ENCODE peak calls at places on chromosomes 5 and 9, in ten cellular contexts. One of them, this sample, is unnamed.

GRCh38 chr5:32329395-32329834 is 16.7 kb upstream of the MTMR12 start:
- DNase-seq in thoracic aorta: no peak
- DNase-seq in fibroblast of mammary gland: peak
- DNase-seq in AG04449: no peak
- DNase-seq in Jurkat, Clone E6-1: peak
- DNase-seq in esophagus squamous epithelium: no peak
- DNase-seq in lower lobe of right lung: peak
- DNase-seq in HepG2: peak
- DNase-seq in pancreas: peak
- DNase-seq in astrocyte of the spinal cord: peak
- DNase-seq in this sample: peak

GRCh38 chr9:6121707-6122106 is 93.9 kb upstream of the IL33 start:
- DNase-seq in thoracic aorta: no peak
- DNase-seq in fibroblast of mammary gland: no peak
- DNase-seq in AG04449: no peak
- DNase-seq in Jurkat, Clone E6-1: no peak
- DNase-seq in esophagus squamous epithelium: no peak
- DNase-seq in lower lobe of right lung: no peak
- DNase-seq in HepG2: no peak
- DNase-seq in pancreas: no peak
- DNase-seq in astrocyte of the spinal cord: no peak
- DNase-seq in this sample: no peak

GRCh38 chr9:530681-531080 is 310.8 kb upstream of the DMRT1 start:
- DNase-seq in thoracic aorta: peak
- DNase-seq in fibroblast of mammary gland: peak
- DNase-seq in AG04449: no peak
- DNase-seq in Jurkat, Clone E6-1: no peak
- DNase-seq in esophagus squamous epithelium: no peak
- DNase-seq in lower lobe of right lung: no peak
- DNase-seq in HepG2: no peak
- DNase-seq in pancreas: no peak
- DNase-seq in astrocyte of the spinal cord: peak
- DNase-seq in this sample: no peak

GRCh38 chr9:110189001-110189400 is 19.0 kb downstream of the C9orf152 start:
- DNase-seq in thoracic aorta: no peak
- DNase-seq in fibroblast of mammary gland: no peak
- DNase-seq in AG04449: no peak
- DNase-seq in Jurkat, Clone E6-1: peak
- DNase-seq in esophagus squamous epithelium: no peak
- DNase-seq in lower lobe of right lung: peak
- DNase-seq in HepG2: peak
- DNase-seq in pancreas: no peak
- DNase-seq in astrocyte of the spinal cord: no peak
- DNase-seq in this sample: no peak

GRCh38 chr5:172864747-172865146 is 30.7 kb downstream of the ERGIC1 start:
- DNase-seq in thoracic aorta: no peak
- DNase-seq in fibroblast of mammary gland: peak
- DNase-seq in AG04449: no peak
- DNase-seq in Jurkat, Clone E6-1: no peak
- DNase-seq in esophagus squamous epithelium: no peak
- DNase-seq in lower lobe of right lung: no peak
- DNase-seq in HepG2: no peak
- DNase-seq in pancreas: no peak
- DNase-seq in astrocyte of the spinal cord: no peak
- DNase-seq in this sample: no peak

GRCh38 chr5:38316544-38317224 is 58.3 kb downstream of the EGFLAM start:
- DNase-seq in thoracic aorta: no peak
- DNase-seq in fibroblast of mammary gland: peak
- DNase-seq in AG04449: peak
- DNase-seq in Jurkat, Clone E6-1: no peak
- DNase-seq in esophagus squamous epithelium: no peak
- DNase-seq in lower lobe of right lung: no peak
- DNase-seq in HepG2: no peak
- DNase-seq in pancreas: no peak
- DNase-seq in astrocyte of the spinal cord: peak
- DNase-seq in this sample: no peak

GRCh38 chr9:133793471-133793870 is 55.3 kb upstream of the SARDH start:
- DNase-seq in thoracic aorta: no peak
- DNase-seq in fibroblast of mammary gland: no peak
- DNase-seq in AG04449: no peak
- DNase-seq in Jurkat, Clone E6-1: no peak
- DNase-seq in esophagus squamous epithelium: no peak
- DNase-seq in lower lobe of right lung: no peak
- DNase-seq in HepG2: no peak
- DNase-seq in pancreas: no peak
- DNase-seq in astrocyte of the spinal cord: no peak
- DNase-seq in this sample: no peak

GRCh38 chr9:88090151-88090581 is 48.1 kb downstream of the SPATA31C2 start:
- DNase-seq in thoracic aorta: no peak
- DNase-seq in fibroblast of mammary gland: peak
- DNase-seq in AG04449: no peak
- DNase-seq in Jurkat, Clone E6-1: no peak
- DNase-seq in esophagus squamous epithelium: no peak
- DNase-seq in lower lobe of right lung: no peak
- DNase-seq in HepG2: no peak
- DNase-seq in pancreas: no peak
- DNase-seq in astrocyte of the spinal cord: no peak
- DNase-seq in this sample: no peak

GRCh38 chr5:104016650-104017049 is 454.1 kb upstream of the NUDT12 start:
- DNase-seq in thoracic aorta: no peak
- DNase-seq in fibroblast of mammary gland: peak
- DNase-seq in AG04449: peak
- DNase-seq in Jurkat, Clone E6-1: no peak
- DNase-seq in esophagus squamous epithelium: no peak
- DNase-seq in lower lobe of right lung: no peak
- DNase-seq in HepG2: no peak
- DNase-seq in pancreas: no peak
- DNase-seq in astrocyte of the spinal cord: peak
- DNase-seq in this sample: no peak

GRCh38 chr5:104015765-104016164 is 453.2 kb upstream of the NUDT12 start:
- DNase-seq in thoracic aorta: no peak
- DNase-seq in fibroblast of mammary gland: no peak
- DNase-seq in AG04449: no peak
- DNase-seq in Jurkat, Clone E6-1: no peak
- DNase-seq in esophagus squamous epithelium: no peak
- DNase-seq in lower lobe of right lung: no peak
- DNase-seq in HepG2: no peak
- DNase-seq in pancreas: no peak
- DNase-seq in astrocyte of the spinal cord: no peak
- DNase-seq in this sample: no peak

GRCh38 chr5:104018299-104018698 is 455.7 kb upstream of the NUDT12 start:
- DNase-seq in thoracic aorta: no peak
- DNase-seq in fibroblast of mammary gland: no peak
- DNase-seq in AG04449: no peak
- DNase-seq in Jurkat, Clone E6-1: no peak
- DNase-seq in esophagus squamous epithelium: no peak
- DNase-seq in lower lobe of right lung: no peak
- DNase-seq in HepG2: no peak
- DNase-seq in pancreas: no peak
- DNase-seq in astrocyte of the spinal cord: no peak
- DNase-seq in this sample: no peak
- H3K4me3 ChIP-seq in thoracic aorta: no peak
- H3K4me3 ChIP-seq in fibroblast of mammary gland: no peak
- H3K4me3 ChIP-seq in AG04449: no peak
- H3K4me3 ChIP-seq in Jurkat, Clone E6-1: no peak
- H3K4me3 ChIP-seq in esophagus squamous epithelium: no peak
- H3K4me3 ChIP-seq in lower lobe of right lung: no peak
- H3K4me3 ChIP-seq in HepG2: no peak
- H3K4me3 ChIP-seq in pancreas: no peak
- H3K4me3 ChIP-seq in astrocyte of the spinal cord: no peak
- H3K4me3 ChIP-seq in this sample: no peak

DNA sequence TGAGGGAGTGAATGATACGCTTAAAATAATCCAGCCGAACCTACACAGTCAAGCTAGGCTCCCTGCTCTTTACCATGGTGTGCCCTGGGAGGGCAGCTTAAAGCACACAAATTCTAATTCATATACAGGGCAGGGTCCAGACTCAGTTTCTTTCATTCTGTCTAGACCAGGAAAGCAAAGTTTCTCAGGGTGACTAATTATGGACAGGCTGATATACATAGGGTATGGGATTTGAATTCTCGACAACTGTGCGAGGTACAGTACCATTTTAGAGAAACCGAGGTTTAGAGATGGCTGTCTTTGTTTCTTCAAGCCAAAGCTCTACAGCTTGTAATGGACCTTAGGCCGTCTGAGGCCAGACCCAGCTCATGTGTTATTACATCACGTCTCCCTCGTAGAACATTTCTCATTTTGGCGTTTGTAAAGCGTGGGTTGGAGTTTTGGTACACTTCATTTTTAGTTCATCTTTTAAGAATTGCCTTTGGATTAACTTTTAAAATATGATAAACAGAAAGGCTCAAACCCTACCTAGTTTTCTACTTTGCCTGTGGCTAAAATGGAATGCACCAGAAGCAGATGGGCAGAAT is 2.8 kb downstream of the PTGER4 start:
- DNase-seq in thoracic aorta: no peak
- DNase-seq in fibroblast of mammary gland: peak
- DNase-seq in AG04449: no peak
- DNase-seq in Jurkat, Clone E6-1: no peak
- DNase-seq in esophagus squamous epithelium: no peak
- DNase-seq in lower lobe of right lung: peak
- DNase-seq in HepG2: no peak
- DNase-seq in pancreas: no peak
- DNase-seq in astrocyte of the spinal cord: peak
- DNase-seq in this sample: no peak
- H3K4me3 ChIP-seq in thoracic aorta: peak
- H3K4me3 ChIP-seq in fibroblast of mammary gland: peak
- H3K4me3 ChIP-seq in AG04449: peak
- H3K4me3 ChIP-seq in Jurkat, Clone E6-1: peak
- H3K4me3 ChIP-seq in esophagus squamous epithelium: peak
- H3K4me3 ChIP-seq in lower lobe of right lung: peak
- H3K4me3 ChIP-seq in HepG2: no peak
- H3K4me3 ChIP-seq in pancreas: peak
- H3K4me3 ChIP-seq in astrocyte of the spinal cord: peak
- H3K4me3 ChIP-seq in this sample: no peak

DNA sequence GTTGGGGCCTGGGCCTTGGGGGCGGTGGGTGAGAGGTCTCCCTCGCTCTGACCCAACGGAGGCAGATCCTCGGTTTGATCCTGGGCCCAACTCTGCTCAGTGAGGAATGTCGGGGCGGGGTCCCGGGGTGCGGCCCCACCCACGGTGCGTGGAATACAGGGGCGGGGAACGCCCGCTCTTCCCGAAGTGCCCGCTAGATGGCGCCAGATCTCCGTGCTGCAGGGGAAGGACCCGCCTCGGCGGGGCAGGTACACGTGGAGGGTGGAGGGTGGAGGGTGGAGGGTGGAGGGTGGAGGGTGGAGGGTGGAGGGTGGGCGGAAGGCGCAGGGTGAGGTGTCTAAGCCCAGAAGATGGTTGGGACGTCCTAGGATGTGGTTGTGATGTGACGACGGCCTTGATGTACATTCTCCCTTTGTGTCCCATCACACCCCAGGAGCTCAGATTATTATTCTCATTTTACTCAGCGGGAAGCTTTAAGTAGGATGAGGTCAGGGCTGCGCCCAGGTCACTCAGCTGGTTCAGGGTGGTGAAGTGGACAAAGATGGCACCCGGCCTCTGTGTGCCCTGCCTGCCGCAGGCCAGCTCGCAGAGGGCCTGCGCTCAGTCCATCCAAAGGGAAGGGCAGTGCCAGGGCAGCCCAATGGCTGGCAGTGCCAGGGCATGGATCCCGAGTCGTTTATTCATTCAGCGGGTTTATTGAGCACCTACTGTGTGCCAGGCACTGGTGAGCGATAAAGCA is 9.4 kb upstream of the RPS14 start:
- DNase-seq in thoracic aorta: peak
- DNase-seq in fibroblast of mammary gland: peak
- DNase-seq in AG04449: no peak
- DNase-seq in Jurkat, Clone E6-1: peak
- DNase-seq in esophagus squamous epithelium: no peak
- DNase-seq in lower lobe of right lung: peak
- DNase-seq in HepG2: peak
- DNase-seq in pancreas: peak
- DNase-seq in astrocyte of the spinal cord: peak
- DNase-seq in this sample: peak
- H3K4me3 ChIP-seq in thoracic aorta: peak
- H3K4me3 ChIP-seq in fibroblast of mammary gland: peak
- H3K4me3 ChIP-seq in AG04449: peak
- H3K4me3 ChIP-seq in Jurkat, Clone E6-1: peak
- H3K4me3 ChIP-seq in esophagus squamous epithelium: no peak
- H3K4me3 ChIP-seq in lower lobe of right lung: no peak
- H3K4me3 ChIP-seq in HepG2: no peak
- H3K4me3 ChIP-seq in pancreas: peak
- H3K4me3 ChIP-seq in astrocyte of the spinal cord: no peak
- H3K4me3 ChIP-seq in this sample: peak

GRCh38 chr9:136942112-136942880 is 2.2 kb downstream of the FBXW5 start:
- DNase-seq in thoracic aorta: no peak
- DNase-seq in fibroblast of mammary gland: no peak
- DNase-seq in AG04449: no peak
- DNase-seq in Jurkat, Clone E6-1: no peak
- DNase-seq in esophagus squamous epithelium: no peak
- DNase-seq in lower lobe of right lung: no peak
- DNase-seq in HepG2: no peak
- DNase-seq in pancreas: peak
- DNase-seq in astrocyte of the spinal cord: no peak
- DNase-seq in this sample: no peak

GRCh38 chr9:136941231-136942111 is 3.1 kb downstream of the FBXW5 start:
- DNase-seq in thoracic aorta: no peak
- DNase-seq in fibroblast of mammary gland: no peak
- DNase-seq in AG04449: no peak
- DNase-seq in Jurkat, Clone E6-1: no peak
- DNase-seq in esophagus squamous epithelium: no peak
- DNase-seq in lower lobe of right lung: no peak
- DNase-seq in HepG2: no peak
- DNase-seq in pancreas: no peak
- DNase-seq in astrocyte of the spinal cord: no peak
- DNase-seq in this sample: no peak

GRCh38 chr9:136939431-136939995 is 5.0 kb downstream of the FBXW5 start:
- DNase-seq in thoracic aorta: no peak
- DNase-seq in fibroblast of mammary gland: no peak
- DNase-seq in AG04449: no peak
- DNase-seq in Jurkat, Clone E6-1: no peak
- DNase-seq in esophagus squamous epithelium: no peak
- DNase-seq in lower lobe of right lung: no peak
- DNase-seq in HepG2: no peak
- DNase-seq in pancreas: peak
- DNase-seq in astrocyte of the spinal cord: no peak
- DNase-seq in this sample: no peak

GRCh38 chr9:136939996-136940525 is 4.5 kb downstream of the FBXW5 start:
- DNase-seq in thoracic aorta: no peak
- DNase-seq in fibroblast of mammary gland: no peak
- DNase-seq in AG04449: no peak
- DNase-seq in Jurkat, Clone E6-1: no peak
- DNase-seq in esophagus squamous epithelium: no peak
- DNase-seq in lower lobe of right lung: no peak
- DNase-seq in HepG2: no peak
- DNase-seq in pancreas: peak
- DNase-seq in astrocyte of the spinal cord: no peak
- DNase-seq in this sample: no peak

GRCh38 chr9:136940526-136941230 is 3.9 kb downstream of the FBXW5 start:
- DNase-seq in thoracic aorta: no peak
- DNase-seq in fibroblast of mammary gland: no peak
- DNase-seq in AG04449: no peak
- DNase-seq in Jurkat, Clone E6-1: no peak
- DNase-seq in esophagus squamous epithelium: no peak
- DNase-seq in lower lobe of right lung: peak
- DNase-seq in HepG2: no peak
- DNase-seq in pancreas: peak
- DNase-seq in astrocyte of the spinal cord: no peak
- DNase-seq in this sample: no peak
- H3K4me3 ChIP-seq in thoracic aorta: no peak
- H3K4me3 ChIP-seq in fibroblast of mammary gland: no peak
- H3K4me3 ChIP-seq in AG04449: no peak
- H3K4me3 ChIP-seq in Jurkat, Clone E6-1: no peak
- H3K4me3 ChIP-seq in esophagus squamous epithelium: no peak
- H3K4me3 ChIP-seq in lower lobe of right lung: no peak
- H3K4me3 ChIP-seq in HepG2: no peak
- H3K4me3 ChIP-seq in pancreas: no peak
- H3K4me3 ChIP-seq in astrocyte of the spinal cord: no peak
- H3K4me3 ChIP-seq in this sample: no peak

This sample was measured in GM12865.